ENCODE peak calls at places on chromosomes 5 and 9, in five cellular contexts. R, J, N, Y and V are unnamed samples.

GRCh38 chr9:31089822-31090221 is 1294.6 kb upstream of the ACO1 start:
- DNase-seq in R (peak; percentile 6), J (no peak), N (no peak), Y (peak; percentile 23), V (no peak)

GRCh38 chr5:139642891-139643871 is 5.0 kb upstream of the CXXC5 start:
- DNase-seq in R (no peak), J (peak; percentile 74), N (no peak), Y (no peak), V (no peak)

GRCh38 chr9:72828281-72828731 is 124.5 kb downstream of the ALDH1A1 start:
- DNase-seq in R (no peak), J (no peak), N (no peak), Y (peak; percentile 80), V (peak; percentile 8)

GRCh38 chr9:131304676-131305366 is 15.3 kb downstream of the PLPP7 start:
- DNase-seq in R (no peak), J (no peak), N (no peak), Y (no peak), V (peak; percentile 74)

GRCh38 chr5:98096155-98096554 is 677.3 kb upstream of the RGMB start:
- DNase-seq in R (no peak), J (no peak), N (peak; percentile 30), Y (no peak), V (peak; percentile 68)

GRCh38 chr5:175809531-175810121 is 61.8 kb upstream of the CPLX2 start:
- DNase-seq in R (peak; percentile 71), J (no peak), N (peak; percentile 63), Y (no peak), V (peak; percentile 99)

GRCh38 chr5:72138943-72139467 is 31.7 kb downstream of the MAP1B start:
- DNase-seq in R (peak; percentile 15), J (no peak), N (peak; percentile 61), Y (peak; percentile 36), V (peak; percentile 92)

GRCh38 chr9:71036501-71036900 is 84.9 kb downstream of the TRPM3 start:
- DNase-seq in R (no peak), J (no peak), N (no peak), Y (peak; percentile 21), V (peak; percentile 2)

GRCh38 chr9:119185298-119185697 is 183.9 kb downstream of the BRINP1 start:
- DNase-seq in R (no peak), J (no peak), N (no peak), Y (no peak), V (no peak)

GRCh38 chr5:19519448-19519847 is 468.6 kb downstream of the CDH18 start:
- DNase-seq in R (no peak), J (no peak), N (no peak), Y (no peak), V (peak; percentile 16)

GRCh38 chr5:123285122-123286011 is 137.8 kb downstream of the CEP120 start:
- DNase-seq in R (no peak), J (no peak), N (peak; percentile 36), Y (no peak), V (no peak)

GRCh38 chr9:71446499-71447411 is 321.6 kb downstream of the CEMIP2 start:
- DNase-seq in R (peak; percentile 55), J (peak; percentile 72), N (peak; percentile 78), Y (peak; percentile 28), V (peak; percentile 57)

GRCh38 chr5:158154226-158155005 is 295.5 kb upstream of the CLINT1 start:
- DNase-seq in R (peak; percentile 15), J (no peak), N (peak; percentile 84), Y (no peak), V (peak; percentile 90)

GRCh38 chr9:113223963-113224362 is 2.6 kb downstream of the SLC31A1 start:
- DNase-seq in R (no peak), J (no peak), N (no peak), Y (no peak), V (peak; percentile 67)

GRCh38 chr5:119470851-119471451 is 18.7 kb downstream of the HSD17B4 start:
- DNase-seq in R (no peak), J (no peak), N (peak; percentile 21), Y (no peak), V (peak; percentile 39)

GRCh38 chr9:69149321-69149807 is 24.7 kb upstream of the TJP2 start:
- DNase-seq in R (no peak), J (no peak), N (peak; percentile 50), Y (no peak), V (peak; percentile 53)

GRCh38 chr9:128339761-128340690 is at the start of gene SLC27A4:
- DNase-seq in R (peak; percentile 27), J (peak; percentile 88), N (peak; percentile 95), Y (peak; percentile 63), V (peak; percentile 80)

GRCh38 chr9:116000748-116001329 is 152.8 kb upstream of the PAPPA start:
- DNase-seq in R (no peak), J (no peak), N (no peak), Y (no peak), V (no peak)

GRCh38 chr5:169657127-169657526 is 20.1 kb downstream of the DOCK2 start:
- DNase-seq in R (no peak), J (no peak), N (no peak), Y (no peak), V (no peak)

GRCh38 chr5:141135030-141135717 is at the start of gene PCDHB5:
- DNase-seq in R (peak; percentile 4), J (no peak), N (peak; percentile 53), Y (peak; percentile 28), V (peak; percentile 36)

GRCh38 chr9:122904466-122904822 is 715 bp downstream of the RC3H2 start:
- DNase-seq in R (peak; percentile 20), J (no peak), N (peak; percentile 42), Y (peak; percentile 31), V (peak; percentile 56)

GRCh38 chr5:31664566-31664965 is 25.6 kb downstream of the PDZD2 start:
- DNase-seq in R (no peak), J (no peak), N (no peak), Y (peak; percentile 1), V (peak; percentile 30)

GRCh38 chr5:69046375-69046957 is 47.3 kb upstream of the SLC30A5 start:
- DNase-seq in R (no peak), J (no peak), N (no peak), Y (no peak), V (peak; percentile 6)

GRCh38 chr5:180598797-180599589 is 7.7 kb upstream of the SCGB3A1 start:
- DNase-seq in R (no peak), J (peak; percentile 66), N (no peak), Y (no peak), V (no peak)

GRCh38 chr9:105656131-105656921 is 5.9 kb upstream of the TAL2 start:
- DNase-seq in R (no peak), J (no peak), N (peak; percentile 69), Y (no peak), V (peak; percentile 18)

GRCh38 chr9:93864029-93864428 is 91.1 kb downstream of the BARX1 start:
- DNase-seq in R (no peak), J (peak; percentile 45), N (no peak), Y (no peak), V (no peak)

GRCh38 chr9:138111607-138112006 is 234.0 kb downstream of the CACNA1B start:
- DNase-seq in R (no peak), J (no peak), N (no peak), Y (no peak), V (no peak)

GRCh38 chr5:137696481-137696880 is 39.4 kb downstream of the KLHL3 start:
- DNase-seq in R (no peak), J (no peak), N (no peak), Y (no peak), V (peak; percentile 45)

GRCh38 chr5:105684799-105685198 is 1985.9 kb downstream of the EFNA5 start:
- DNase-seq in R (no peak), J (no peak), N (no peak), Y (no peak), V (no peak)

GRCh38 chr5:59174248-59174844 is 591.5 kb downstream of the RAB3C start:
- DNase-seq in R (no peak), J (no peak), N (peak; percentile 69), Y (peak; percentile 17), V (peak; percentile 69)

GRCh38 chr9:16824545-16825041 is 45.9 kb downstream of the BNC2 start:
- DNase-seq in R (no peak), J (no peak), N (no peak), Y (no peak), V (peak; percentile 61)

GRCh38 chr9:127835930-127836586 is 18.4 kb downstream of the ENG start:
- DNase-seq in R (peak; percentile 8), J (peak; percentile 91), N (peak; percentile 89), Y (no peak), V (peak; percentile 74)

GRCh38 chr5:157761690-157762611 is 18.4 kb downstream of the LSM11 start:
- DNase-seq in R (no peak), J (no peak), N (peak; percentile 78), Y (peak; percentile 49), V (peak; percentile 67)

GRCh38 chr9:131995382-131995781 is 84.3 kb downstream of the MED27 start:
- DNase-seq in R (no peak), J (no peak), N (peak; percentile 43), Y (no peak), V (peak; percentile 43)

GRCh38 chr9:125889122-125889523 is 141.9 kb downstream of the PBX3 start:
- DNase-seq in R (no peak), J (no peak), N (peak; percentile 30), Y (no peak), V (peak; percentile 22)

GRCh38 chr5:108818613-108819272 is 71.0 kb downstream of the FER start:
- DNase-seq in R (no peak), J (no peak), N (peak; percentile 35), Y (peak; percentile 68), V (peak; percentile 67)

GRCh38 chr5:36417668-36418067 is 116.0 kb upstream of the RANBP3L start:
- DNase-seq in R (no peak), J (no peak), N (no peak), Y (no peak), V (no peak)

GRCh38 chr9:33415152-33416038 is 13.0 kb upstream of the AQP7 start:
- DNase-seq in R (no peak), J (peak; percentile 89), N (peak; percentile 63), Y (peak; percentile 28), V (peak; percentile 46)

GRCh38 chr9:89814340-89815040 is 209.7 kb downstream of the GADD45G start:
- DNase-seq in R (no peak), J (no peak), N (no peak), Y (no peak), V (no peak)